ENCODE peak calls at places on chromosomes 5 and 9, in seven cellular contexts. H is anterior cingulate cortex, O is right lobe of liver, R is GM23248, Q is COLO829, I is nephron progenitor cell, X is NCI-H460. Y is an unnamed sample.

GRCh38 chr9:134707031-134707680 is 65.6 kb downstream of the COL5A1 start:
- DNase-seq in H (no peak), O (no peak), R (peak), Q (no peak), I (no peak), X (no peak), Y (no peak)

GRCh38 chr9:125990793-125991220 is 243.6 kb downstream of the PBX3 start:
- DNase-seq in H (no peak), O (peak), R (no peak), Q (no peak), I (no peak), X (no peak), Y (no peak)

GRCh38 chr5:142330444-142330843 is 5.6 kb upstream of the SPRY4 start:
- DNase-seq in H (no peak), O (no peak), R (no peak), Q (no peak), I (no peak), X (no peak), Y (no peak)

GRCh38 chr5:76816110-76816831 is 2.6 kb upstream of the F2RL1 start:
- DNase-seq in H (no peak), O (no peak), R (peak), Q (no peak), I (no peak), X (no peak), Y (no peak)

GRCh38 chr9:104970588-104970987 is 42.6 kb upstream of the ABCA1 start:
- DNase-seq in H (no peak), O (no peak), R (peak), Q (no peak), I (no peak), X (no peak), Y (no peak)

GRCh38 chr5:167985373-167985772 is 306.1 kb upstream of the WWC1 start:
- DNase-seq in H (no peak), O (no peak), R (no peak), Q (no peak), I (no peak), X (no peak), Y (no peak)

GRCh38 chr5:171495122-171495700 is 75.8 kb downstream of the FGF18 start:
- DNase-seq in H (no peak), O (no peak), R (no peak), Q (no peak), I (no peak), X (no peak), Y (no peak)

GRCh38 chr5:67173959-67174358 is 22.6 kb downstream of the CD180 start:
- DNase-seq in H (no peak), O (no peak), R (peak), Q (no peak), I (no peak), X (no peak), Y (no peak)

GRCh38 chr5:34474573-34475021 is 181.5 kb upstream of the RAI14 start:
- DNase-seq in H (no peak), O (no peak), R (peak), Q (peak), I (no peak), X (peak), Y (peak)

GRCh38 chr9:126113756-126114408 is 212.7 kb upstream of the MVB12B start:
- DNase-seq in H (no peak), O (no peak), R (no peak), Q (no peak), I (no peak), X (no peak), Y (no peak)

GRCh38 chr9:93276973-93277372 is 93.0 kb downstream of the WNK2 start:
- DNase-seq in H (no peak), O (peak), R (no peak), Q (no peak), I (no peak), X (no peak), Y (no peak)

GRCh38 chr5:84275609-84276008 is 109.1 kb downstream of the EDIL3 start:
- DNase-seq in H (no peak), O (no peak), R (no peak), Q (no peak), I (no peak), X (no peak), Y (no peak)

GRCh38 chr5:53023969-53024368 is 34.8 kb downstream of the ITGA2 start:
- DNase-seq in H (no peak), O (no peak), R (peak), Q (no peak), I (no peak), X (no peak), Y (peak)

GRCh38 chr5:156378159-156378558 is 51.2 kb downstream of the SGCD start:
- DNase-seq in H (no peak), O (no peak), R (no peak), Q (no peak), I (no peak), X (no peak), Y (no peak)

GRCh38 chr9:14538529-14538928 is 154.7 kb downstream of the ZDHHC21 start:
- DNase-seq in H (no peak), O (no peak), R (no peak), Q (no peak), I (no peak), X (no peak), Y (no peak)

GRCh38 chr5:91541696-91542095 is 158.6 kb upstream of the ARRDC3 start:
- DNase-seq in H (no peak), O (no peak), R (peak), Q (peak), I (no peak), X (no peak), Y (peak)

GRCh38 chr5:115069087-115069968 is 100.4 kb downstream of the TRIM36 start:
- DNase-seq in H (peak), O (no peak), R (peak), Q (peak), I (peak), X (peak), Y (peak)

GRCh38 chr5:138623053-138623452 is 47.9 kb upstream of the HSPA9 start:
- DNase-seq in H (no peak), O (no peak), R (peak), Q (no peak), I (no peak), X (no peak), Y (no peak)

GRCh38 chr9:34036625-34037024 is 12.1 kb downstream of the UBAP2 start:
- DNase-seq in H (no peak), O (no peak), R (no peak), Q (no peak), I (no peak), X (no peak), Y (no peak)

GRCh38 chr9:130715270-130716077 is 21.9 kb downstream of the EXOSC2 start:
- DNase-seq in H (no peak), O (no peak), R (peak), Q (no peak), I (no peak), X (no peak), Y (no peak)

GRCh38 chr5:176877793-176878331 is 21.3 kb downstream of the HK3 start:
- DNase-seq in H (no peak), O (no peak), R (no peak), Q (no peak), I (no peak), X (no peak), Y (no peak)

GRCh38 chr9:109894444-109894843 is 114.4 kb downstream of the PALM2AKAP2 start:
- DNase-seq in H (no peak), O (no peak), R (no peak), Q (no peak), I (no peak), X (no peak), Y (no peak)

GRCh38 chr5:59559847-59560246 is 333.7 kb downstream of the PDE4D start:
- DNase-seq in H (no peak), O (no peak), R (no peak), Q (no peak), I (no peak), X (no peak), Y (no peak)

GRCh38 chr5:51214736-51215135 is 168.5 kb upstream of the ISL1 start:
- DNase-seq in H (no peak), O (no peak), R (no peak), Q (no peak), I (no peak), X (no peak), Y (no peak)

GRCh38 chr9:76962732-76963131 is 56.7 kb upstream of the FOXB2 start:
- DNase-seq in H (no peak), O (no peak), R (no peak), Q (no peak), I (no peak), X (no peak), Y (no peak)

GRCh38 chr5:144390133-144390532 is 219.5 kb downstream of the KCTD16 start:
- DNase-seq in H (no peak), O (no peak), R (peak), Q (no peak), I (no peak), X (no peak), Y (no peak)

GRCh38 chr5:166436857-166437256 is 1854.6 kb upstream of the WWC1 start:
- DNase-seq in H (no peak), O (no peak), R (no peak), Q (peak), I (no peak), X (no peak), Y (peak)

GRCh38 chr5:123460296-123460729 is 37.1 kb upstream of the CEP120 start:
- DNase-seq in H (no peak), O (no peak), R (no peak), Q (no peak), I (no peak), X (peak), Y (no peak)

GRCh38 chr5:41763096-41763495 is 107.1 kb downstream of the OXCT1 start:
- DNase-seq in H (no peak), O (no peak), R (peak), Q (no peak), I (no peak), X (no peak), Y (peak)

GRCh38 chr9:115164511-115164974 is 46.6 kb upstream of the TNC start:
- DNase-seq in H (peak), O (no peak), R (peak), Q (peak), I (no peak), X (no peak), Y (peak)

GRCh38 chr9:129131300-129132145 is 20.3 kb downstream of the PTPA start:
- DNase-seq in H (peak), O (peak), R (peak), Q (peak), I (peak), X (peak), Y (no peak)

GRCh38 chr5:137019229-137019628 is 479.9 kb downstream of the SPOCK1 start:
- DNase-seq in H (no peak), O (no peak), R (no peak), Q (no peak), I (no peak), X (no peak), Y (no peak)

GRCh38 chr5:170338933-170339779 is 41.6 kb upstream of the LCP2 start:
- DNase-seq in H (no peak), O (no peak), R (no peak), Q (no peak), I (no peak), X (no peak), Y (no peak)

GRCh38 chr5:43244823-43245565 is 53.0 kb downstream of the NIM1K start:
- DNase-seq in H (no peak), O (no peak), R (no peak), Q (peak), I (no peak), X (no peak), Y (no peak)

GRCh38 chr5:114332493-114332892 is 29.4 kb upstream of the KCNN2 start:
- DNase-seq in H (no peak), O (no peak), R (no peak), Q (no peak), I (no peak), X (no peak), Y (no peak)

GRCh38 chr5:173396311-173396993 is 68.2 kb upstream of the STC2 start:
- DNase-seq in H (peak), O (no peak), R (peak), Q (no peak), I (peak), X (no peak), Y (no peak)

GRCh38 chr9:2126331-2126789 is 111.2 kb downstream of the SMARCA2 start:
- DNase-seq in H (peak), O (no peak), R (peak), Q (no peak), I (no peak), X (no peak), Y (peak)

GRCh38 chr5:14063691-14064090 is 79.5 kb upstream of the TRIO start:
- DNase-seq in H (no peak), O (no peak), R (peak), Q (no peak), I (no peak), X (no peak), Y (no peak)

GRCh38 chr5:134438268-134438622 is 26.6 kb upstream of the CDKN2AIPNL start:
- DNase-seq in H (no peak), O (no peak), R (peak), Q (no peak), I (no peak), X (no peak), Y (peak)

GRCh38 chr5:134560698-134561097 is 35.2 kb downstream of the JADE2 start:
- DNase-seq in H (no peak), O (no peak), R (no peak), Q (no peak), I (no peak), X (no peak), Y (no peak)

Y was measured in foreskin melanocyte.